ENCODE peak calls at places on chromosomes 1 and 21, in four cellular contexts. F is upper lobe of right lung, O is NCI-H187, C is Calu3. U is an unnamed sample.
A peak's percentile ranks its signal among the peaks of the same experiment; 100 is the strongest.

GRCh38 chr1:38244218-38244617 is 197.6 kb upstream of the POU3F1 start:
- DNase-seq in F (no peak), O (no peak), C (no peak), U (no peak)

GRCh38 chr1:231357831-231358354 is 19.8 kb downstream of the SPRTN start:
- DNase-seq in F (no peak), C (peak; percentile 33), O (no peak), U (peak; percentile 77)

GRCh38 chr1:155984341-155984740 is 6.0 kb upstream of the ARHGEF2 start:
- DNase-seq in C (no peak), O (peak; percentile 85), F (no peak), U (peak; percentile 90)

GRCh38 chr1:171788696-171789095 is 7.2 kb downstream of the METTL13 start:
- DNase-seq in F (no peak), O (no peak), C (peak; percentile 9), U (no peak)

GRCh38 chr1:40264354-40264781 is 6.3 kb downstream of the ZMPSTE24 start:
- DNase-seq in F (no peak), C (no peak), O (no peak), U (no peak)

GRCh38 chr1:240091614-240092300 is at the start of gene FMN2:
- DNase-seq in F (no peak), C (peak; percentile 9), O (peak; percentile 44), U (no peak)

GRCh38 chr1:111354584-111354983 is 63.9 kb downstream of the CHIA start:
- DNase-seq in C (no peak), O (no peak), F (no peak), U (no peak)

GRCh38 chr1:245411245-245411644 is 256.5 kb downstream of the KIF26B start:
- DNase-seq in F (no peak), C (no peak), O (no peak), U (no peak)

GRCh38 chr1:59814901-59815825 is at the start of gene HOOK1:
- DNase-seq in O (peak; percentile 25), F (peak; percentile 73), C (peak; percentile 34), U (peak; percentile 40)

GRCh38 chr21:44991538-44992483 is 52.0 kb downstream of the SLX9 start:
- DNase-seq in F (no peak), O (no peak), C (no peak), U (no peak)

GRCh38 chr1:178143730-178144343 is 49.9 kb downstream of the RASAL2 start:
- DNase-seq in O (no peak), F (no peak), C (no peak), U (no peak)

U was measured in SW480.